ENCODE peak calls at places on chromosome 10, in ten cellular contexts. U, I, A, F, Z, O, K, S, T and W are unnamed samples.

GRCh38 chr10:114648368-114648767 is 9.7 kb downstream of the ABLIM1 start:
- DNase-seq in K (no peak), U (peak; percentile 68), I (no peak), F (no peak), A (no peak), Z (peak; percentile 50), T (peak; percentile 46), O (no peak), S (no peak), W (no peak)

GRCh38 chr10:88168171-88169036 is 305.0 kb downstream of the PTEN start:
- DNase-seq in K (no peak), F (no peak), U (no peak), Z (no peak), S (no peak), T (no peak), O (no peak), I (no peak), A (no peak), W (no peak)

GRCh38 chr10:36494386-36494785 is 631.0 kb upstream of the ANKRD30A start:
- DNase-seq in I (no peak), A (no peak), O (no peak), F (no peak), K (no peak), T (peak; percentile 100), S (no peak), Z (peak; percentile 9), U (no peak), W (no peak)

GRCh38 chr10:60293797-60294196 is 95.9 kb downstream of the ANK3 start:
- DNase-seq in S (no peak), K (no peak), T (no peak), A (no peak), I (no peak), Z (no peak), O (no peak), U (no peak), F (no peak), W (no peak)

GRCh38 chr10:129936923-129937300 is 27.2 kb downstream of the EBF3 start:
- DNase-seq in K (no peak), S (no peak), F (no peak), A (no peak), I (no peak), O (no peak), U (no peak), Z (no peak), T (no peak), W (no peak)

GRCh38 chr10:122856902-122857301 is 11.2 kb upstream of the CUZD1 start:
- DNase-seq in A (no peak), F (no peak), I (no peak), T (no peak), K (no peak), Z (no peak), S (no peak), U (no peak), O (no peak), W (no peak)

GRCh38 chr10:14062528-14063260 is 268.0 kb downstream of the FRMD4A start:
- DNase-seq in O (no peak), T (no peak), A (no peak), U (no peak), S (no peak), F (no peak), Z (no peak), K (no peak), I (no peak), W (no peak)

GRCh38 chr10:89209718-89210117 is 2.6 kb upstream of the CH25H start:
- DNase-seq in A (no peak), F (no peak), Z (no peak), O (no peak), S (no peak), T (no peak), U (no peak), K (no peak), I (no peak), W (no peak)

GRCh38 chr10:78437407-78437768 is 403.7 kb downstream of the RPS24 start:
- DNase-seq in K (no peak), T (no peak), U (no peak), A (no peak), Z (no peak), O (no peak), I (no peak), S (no peak), F (no peak), W (no peak)

GRCh38 chr10:124042656-124043309 is 50.6 kb downstream of the CHST15 start:
- DNase-seq in F (no peak), U (no peak), I (no peak), K (no peak), S (no peak), O (peak; percentile 43), Z (no peak), A (no peak), T (no peak), W (no peak)

GRCh38 chr10:75358835-75359421 is 42.6 kb downstream of the ZNF503 start:
- DNase-seq in O (no peak), S (no peak), A (no peak), I (no peak), F (no peak), U (no peak), T (peak; percentile 100), K (no peak), Z (peak; percentile 55), W (no peak)

GRCh38 chr10:96236090-96236478 is 35.3 kb downstream of the BLNK start:
- DNase-seq in O (no peak), S (no peak), K (no peak), T (no peak), I (no peak), F (no peak), A (no peak), Z (no peak), U (no peak), W (no peak)

GRCh38 chr10:109978481-109978880 is 29.3 kb upstream of the ADD3 start:
- DNase-seq in F (peak; percentile 45), I (peak; percentile 57), K (peak; percentile 14), Z (no peak), T (peak; percentile 48), S (peak; percentile 80), A (peak; percentile 61), U (peak; percentile 29), O (no peak), W (peak; percentile 72)

GRCh38 chr10:96124230-96125141 is 5.6 kb upstream of the ZNF518A start:
- DNase-seq in U (peak; percentile 74), S (peak; percentile 75), Z (peak; percentile 66), I (no peak), A (peak; percentile 22), K (no peak), O (no peak), F (peak; percentile 51), T (no peak), W (no peak)

GRCh38 chr10:121900443-121901174 is 27.2 kb downstream of the ATE1 start:
- DNase-seq in F (no peak), Z (peak; percentile 62), T (peak; percentile 72), U (peak; percentile 62), O (no peak), K (no peak), A (peak; percentile 67), I (no peak), S (peak; percentile 61), W (no peak)

GRCh38 chr10:47165711-47166404 is 134.1 kb upstream of the GDF10 start:
- DNase-seq in O (peak; percentile 78), U (no peak), F (no peak), Z (no peak), K (no peak), S (peak; percentile 41), I (peak; percentile 47), T (no peak), A (peak; percentile 65), W (peak; percentile 79)

GRCh38 chr10:61164458-61165160 is 220.6 kb upstream of the RHOBTB1 start:
- DNase-seq in F (peak; percentile 25), S (peak; percentile 2), Z (no peak), O (peak; percentile 69), U (peak; percentile 12), T (peak; percentile 88), K (no peak), I (no peak), A (no peak), W (no peak)

GRCh38 chr10:104328916-104329710 is 9.2 kb downstream of the ITPRIP start:
- DNase-seq in Z (peak; percentile 51), K (peak; percentile 69), S (peak; percentile 47), T (peak; percentile 90), A (peak; percentile 85), O (peak; percentile 79), U (peak; percentile 23), F (no peak), I (no peak), W (peak; percentile 63)

DNA sequence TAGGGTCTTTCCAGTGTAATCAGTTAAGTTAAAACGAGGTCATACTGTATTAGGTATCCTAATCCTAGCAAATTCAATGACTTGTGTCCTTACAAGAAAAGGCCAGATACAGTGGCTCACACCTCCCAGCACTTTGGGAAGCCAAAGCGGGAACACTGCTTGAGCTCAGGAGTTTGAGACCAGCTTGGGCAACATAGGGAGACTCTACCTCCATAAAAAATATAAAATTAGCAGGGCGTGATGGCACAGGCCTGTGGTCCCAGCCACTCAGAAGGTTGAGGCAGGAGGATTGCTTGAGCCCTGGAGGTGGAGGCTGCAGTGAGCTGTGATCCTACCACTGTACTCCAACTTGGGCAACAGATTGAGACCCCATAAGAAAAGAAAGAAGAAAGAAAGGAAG is 61.1 kb downstream of the CXCL12 start:
- DNase-seq in U (no peak), K (no peak), I (no peak), A (no peak), O (no peak), S (no peak), Z (no peak), T (no peak), F (no peak), W (no peak)
- H3K4me1 ChIP-seq in U (peaks cover 16% of the 10 kb centered on the region), K (no peaks in the 10 kb centered on the region), I (no peaks in the 10 kb centered on the region), A (no peaks in the 10 kb centered on the region), O (no peaks in the 10 kb centered on the region), S (peaks cover 11% of the 10 kb centered on the region), Z (no peaks in the 10 kb centered on the region), T (peaks cover 11% of the 10 kb centered on the region), F (peaks cover 5% of the 10 kb centered on the region), W (no peaks in the 10 kb centered on the region)

GRCh38 chr10:44961231-44961571 is 1.6 kb downstream of the RASSF4 start:
- DNase-seq in K (no peak), T (no peak), U (no peak), S (no peak), F (no peak), A (no peak), O (no peak), Z (no peak), I (peak; percentile 11), W (no peak)
- H3K4me1 ChIP-seq in K (peaks cover 17% of the 10 kb centered on the region), T (peaks cover 19% of the 10 kb centered on the region), U (peaks cover 79% of the 10 kb centered on the region), S (peaks cover 38% of the 10 kb centered on the region), F (peaks cover 83% of the 10 kb centered on the region), A (peaks cover 18% of the 10 kb centered on the region), O (peaks cover 57% of the 10 kb centered on the region), Z (peaks cover 15% of the 10 kb centered on the region), I (peaks cover 75% of the 10 kb centered on the region), W (peaks cover 19% of the 10 kb centered on the region)

DNA sequence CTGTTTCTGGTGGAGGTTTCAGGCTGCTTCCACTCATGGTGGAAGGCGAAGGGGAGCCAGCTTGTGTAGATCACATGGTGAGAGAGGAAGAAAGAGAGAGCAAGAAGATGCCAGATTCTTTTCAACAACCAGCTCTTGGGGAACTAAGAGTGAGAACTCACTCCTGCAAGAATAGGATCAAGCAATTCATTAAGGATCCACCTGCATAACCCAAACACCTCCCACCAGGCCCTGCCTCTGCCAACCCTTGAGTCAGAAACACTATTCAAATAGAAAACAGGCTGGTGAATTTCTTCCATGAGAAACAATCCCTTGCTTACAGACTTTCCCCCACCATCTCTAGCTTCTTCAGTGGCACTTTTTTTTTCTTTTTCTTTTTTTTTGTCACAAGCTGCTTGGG is 317.2 kb downstream of the GPR158 start:
- DNase-seq in O (no peak), U (no peak), Z (no peak), S (no peak), K (no peak), T (no peak), A (no peak), I (no peak), F (no peak), W (no peak)
- H3K4me1 ChIP-seq in O (no peaks in the 10 kb centered on the region), U (no peaks in the 10 kb centered on the region), Z (peaks cover 24% of the 10 kb centered on the region), S (no peaks in the 10 kb centered on the region), K (no peaks in the 10 kb centered on the region), T (peaks cover 10% of the 10 kb centered on the region), A (no peaks in the 10 kb centered on the region), I (no peaks in the 10 kb centered on the region), F (no peaks in the 10 kb centered on the region), W (no peaks in the 10 kb centered on the region)

GRCh38 chr10:5710854-5711253 is 26.2 kb downstream of the TASOR2 start:
- DNase-seq in S (no peak), T (no peak), Z (no peak), I (no peak), K (no peak), O (no peak), A (peak; percentile 40), F (no peak), U (no peak), W (no peak)
- H3K4me1 ChIP-seq in S (peaks cover 7% of the 10 kb centered on the region), T (no peaks in the 10 kb centered on the region), Z (peaks cover 4% of the 10 kb centered on the region), I (peaks cover 20% of the 10 kb centered on the region), K (peaks cover 3% of the 10 kb centered on the region), O (no peaks in the 10 kb centered on the region), A (peaks cover 21% of the 10 kb centered on the region), F (peaks cover 44% of the 10 kb centered on the region), U (peaks cover 21% of the 10 kb centered on the region), W (peaks cover 41% of the 10 kb centered on the region)